ENCODE peak calls at places on chromosomes 5 and 9, in four cellular contexts. Y is PC-9, G is iPS DF 6.9, X is MM.1S. R is an unnamed sample.

GRCh38 chr5:173268750-173269580 is 34.0 kb upstream of the NKX2-5 start:
- DNase-seq in Y (no peak), G (no peak), X (no peak), R (no peak)

GRCh38 chr9:113579270-113580040 is 115.9 kb downstream of the RGS3 start:
- DNase-seq in X (peak), G (no peak), Y (peak), R (no peak)

GRCh38 chr9:102911185-102911584 is 83.9 kb upstream of the CYLC2 start:
- DNase-seq in G (no peak), Y (no peak), X (peak), R (no peak)

GRCh38 chr9:70053864-70054263 is 10.2 kb downstream of the MAMDC2 start:
- DNase-seq in Y (peak), X (no peak), G (no peak), R (peak)

GRCh38 chr9:86500667-86501435 is 146.6 kb upstream of the TUT7 start:
- DNase-seq in G (no peak), Y (no peak), X (no peak), R (no peak)

GRCh38 chr9:78542491-78543175 is 245.7 kb downstream of the PSAT1 start:
- DNase-seq in G (peak), X (no peak), Y (no peak), R (no peak)

GRCh38 chr9:123834218-123834906 is 95.6 kb downstream of the DENND1A start:
- DNase-seq in G (no peak), X (no peak), Y (no peak), R (no peak)

GRCh38 chr5:179781846-179782245 is 11.9 kb upstream of the LTC4S start:
- DNase-seq in X (no peak), G (no peak), Y (no peak), R (no peak)

GRCh38 chr9:34554211-34555001 is 31.6 kb upstream of the ENHO start:
- DNase-seq in X (no peak), Y (no peak), G (no peak), R (no peak)

GRCh38 chr9:122445155-122445749 is 32.5 kb downstream of the OR1J1 start:
- DNase-seq in G (no peak), X (no peak), Y (no peak), R (no peak)

GRCh38 chr5:173625686-173626500 is 9.4 kb upstream of the BOD1 start:
- DNase-seq in Y (no peak), G (no peak), X (peak), R (no peak)

GRCh38 chr9:34374905-34375552 is 1.7 kb downstream of the MYORG start:
- DNase-seq in G (peak), Y (peak), X (no peak), R (no peak)

GRCh38 chr5:157177935-157178334 is 2.7 kb upstream of the ITK start:
- DNase-seq in G (no peak), X (no peak), Y (no peak), R (no peak)

GRCh38 chr5:33984671-33985124 is at the start of gene SLC45A2:
- DNase-seq in G (no peak), Y (no peak), X (no peak), R (no peak)

GRCh38 chr5:72156921-72157320 is 49.6 kb downstream of the MAP1B start:
- DNase-seq in G (no peak), Y (no peak), X (no peak), R (peak)

GRCh38 chr5:158676642-158677489 is 422.9 kb downstream of the EBF1 start:
- DNase-seq in Y (no peak), X (no peak), G (no peak), R (no peak)

GRCh38 chr5:1860021-1860610 is 22.6 kb downstream of the IRX4 start:
- DNase-seq in Y (no peak), X (no peak), G (no peak), R (no peak)

GRCh38 chr9:68704804-68705635 is at the start of gene PIP5K1B:
- DNase-seq in Y (no peak), X (peak), G (peak), R (peak)

GRCh38 chr9:37327553-37327952 is 94.9 kb upstream of the GRHPR start:
- DNase-seq in X (no peak), G (no peak), Y (no peak), R (no peak)

GRCh38 chr5:51386916-51387853 is 3.9 kb downstream of the ISL1 start:
- DNase-seq in G (no peak), Y (no peak), X (no peak), R (no peak)

GRCh38 chr9:135815433-135816178 is 91.7 kb downstream of the CAMSAP1 start:
- DNase-seq in X (no peak), G (no peak), Y (no peak), R (no peak)

GRCh38 chr5:177462021-177462670 is 11.3 kb downstream of the DBN1 start:
- DNase-seq in G (no peak), X (no peak), Y (no peak), R (no peak)

GRCh38 chr5:159805021-159805420 is 111.3 kb upstream of the ADRA1B start:
- DNase-seq in X (no peak), G (no peak), Y (no peak), R (no peak)

DNA sequence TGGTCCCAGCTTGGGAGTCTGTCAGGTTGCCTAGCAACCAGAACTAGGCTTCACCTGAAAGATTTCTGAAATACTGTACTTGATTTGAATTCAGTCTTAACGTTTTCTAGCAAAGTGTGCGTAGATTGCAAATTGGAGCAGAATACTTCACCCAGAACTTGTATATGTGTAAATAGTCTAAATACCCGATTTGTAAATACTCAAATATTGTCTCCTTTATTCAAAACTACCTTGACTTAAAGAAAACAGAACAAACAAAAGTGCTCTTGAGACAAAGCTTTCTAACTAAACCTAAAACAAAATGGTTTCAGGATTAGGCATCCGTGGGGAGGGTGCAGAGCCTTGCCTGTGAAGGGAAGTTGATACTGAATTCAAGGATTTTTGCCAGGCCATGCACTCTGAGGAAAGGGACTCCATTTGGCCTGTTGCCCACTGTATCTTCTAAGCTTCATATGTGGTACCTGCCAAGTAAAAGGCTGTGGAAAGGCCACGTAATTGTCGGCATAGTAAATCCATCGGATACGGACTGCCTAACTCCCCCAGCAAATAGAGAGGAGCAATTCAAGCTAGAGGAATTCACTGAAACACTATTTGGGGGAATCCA is 744 bp upstream of the HMGCS1 start:
- DNase-seq in X (peak), G (no peak), Y (no peak), R (no peak)
- H3K27ac ChIP-seq in X (peak), G (no peak), Y (peak), R (peak)

GRCh38 chr9:504921-505821 is 290.5 kb downstream of the DOCK8 start:
- DNase-seq in Y (no peak), G (no peak), X (no peak), R (no peak)
- H3K27ac ChIP-seq in Y (no peak), G (no peak), X (peak), R (peak)

DNA sequence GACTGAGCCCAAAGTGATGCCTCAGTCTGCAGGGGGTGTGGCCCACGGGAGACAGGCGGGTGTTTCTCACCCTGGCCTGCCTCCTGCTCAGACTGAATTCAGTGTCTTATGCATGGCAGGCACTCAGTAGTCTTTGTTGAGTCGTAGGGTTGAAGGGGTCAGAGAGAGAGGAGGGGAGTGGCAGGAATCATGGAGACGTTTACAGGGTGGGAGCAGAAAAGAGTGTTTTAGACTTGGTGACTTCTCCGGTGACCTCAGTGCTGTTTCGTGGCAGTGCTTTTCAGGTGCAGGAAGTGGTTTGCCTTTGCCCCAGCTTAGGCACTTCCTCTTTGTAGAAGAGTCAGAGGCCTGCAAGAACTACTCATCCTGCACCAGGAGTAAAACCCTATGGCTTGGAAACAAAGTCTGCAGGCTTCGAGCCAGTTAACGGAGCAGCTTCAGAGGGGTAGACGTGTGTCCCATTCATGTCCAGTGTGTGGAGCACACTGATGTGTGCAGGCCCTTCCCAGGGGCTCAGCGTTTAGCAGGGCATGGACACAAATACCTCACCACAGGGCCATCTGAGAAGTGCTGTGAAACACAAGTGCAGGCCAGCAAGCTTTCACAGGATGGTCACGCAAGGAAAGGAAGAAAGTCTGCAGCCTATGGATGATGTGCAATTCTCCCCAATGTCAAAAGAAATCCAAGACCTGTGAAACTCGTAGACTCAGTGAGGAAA is 24.5 kb upstream of the SEMA4D start:
- DNase-seq in X (peak), G (no peak), Y (no peak), R (no peak)
- H3K27ac ChIP-seq in X (peak), G (no peak), Y (no peak), R (no peak)

DNA sequence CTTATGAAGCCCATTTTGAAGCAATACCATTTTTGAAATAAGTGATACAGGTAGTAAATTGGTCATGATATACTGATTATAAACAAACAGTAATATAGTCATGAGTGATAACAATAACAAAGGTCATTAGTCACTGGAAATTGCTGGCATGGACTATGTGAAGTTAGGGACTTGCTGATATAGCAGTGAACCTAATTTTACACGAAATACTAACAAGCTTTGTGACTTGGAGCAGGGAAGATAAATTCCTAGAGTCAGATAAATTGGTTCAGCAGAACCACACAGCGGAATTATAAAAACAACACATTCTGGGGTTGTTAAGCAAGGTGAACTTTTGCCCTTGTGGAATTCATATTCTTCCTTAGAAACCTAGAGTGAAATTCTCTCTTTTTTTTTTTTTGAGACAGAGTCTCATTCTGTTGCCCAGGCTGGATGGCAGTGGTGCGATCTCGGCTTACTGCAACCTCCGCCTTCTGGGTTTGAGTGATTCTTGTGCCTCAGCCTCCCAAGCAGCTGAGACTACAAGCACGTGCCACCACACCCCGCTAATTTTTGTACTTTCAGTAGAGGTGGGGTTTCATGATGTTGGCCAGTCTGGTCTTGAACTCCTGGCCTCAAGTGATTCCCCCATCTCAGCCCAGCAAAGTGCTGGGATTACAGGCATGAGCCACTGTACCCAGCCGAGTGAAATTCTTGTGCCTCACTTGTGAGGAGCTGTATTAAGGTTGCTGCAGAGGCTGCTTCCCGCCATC is 6.0 kb downstream of the UGCG start:
- DNase-seq in X (no peak), G (no peak), Y (no peak), R (no peak)
- H3K27ac ChIP-seq in X (no peak), G (no peak), Y (peak), R (peak)

R was measured in epithelial cell of prostate.